ENCODE peak calls at places on chromosomes 16 and 17, in four cellular contexts. M, F, R and A are unnamed samples.

GRCh38 chr16:64096671-64097070 is 1025.2 kb downstream of the CDH11 start:
- DNase-seq in M (no peak), F (no peak), R (no peak), A (no peak)

GRCh38 chr17:55420067-55420775 is 1.4 kb downstream of the MMD start:
- DNase-seq in M (no peak), F (peak), R (peak), A (no peak)

GRCh38 chr17:68048996-68049395 is 13.5 kb downstream of the KPNA2 start:
- DNase-seq in M (no peak), F (peak), R (no peak), A (no peak)

GRCh38 chr16:19840524-19841110 is 44.0 kb downstream of the GPRC5B start:
- DNase-seq in M (no peak), F (no peak), R (no peak), A (no peak)

GRCh38 chr17:1998426-1998784 is 26.7 kb downstream of the RTN4RL1 start:
- DNase-seq in M (no peak), F (no peak), R (peak), A (no peak)

GRCh38 chr16:85480727-85481101 is 132.4 kb upstream of the GSE1 start:
- DNase-seq in M (no peak), F (peak), R (no peak), A (peak)

GRCh38 chr16:71855937-71856662 is 10.3 kb downstream of the ATXN1L start:
- DNase-seq in M (no peak), F (no peak), R (no peak), A (no peak)

GRCh38 chr16:84914273-84914672 is 94.5 kb downstream of the CRISPLD2 start:
- DNase-seq in M (no peak), F (no peak), R (no peak), A (no peak)

GRCh38 chr17:31582151-31582907 is 190.9 kb downstream of the RAB11FIP4 start:
- DNase-seq in M (peak), F (no peak), R (peak), A (peak)

GRCh38 chr16:30184430-30185140 is 1.2 kb downstream of the CORO1A start:
- DNase-seq in M (no peak), F (peak), R (peak), A (peak)
- H3K9ac ChIP-seq in M (no peak), F (peak), R (peak), A (peak)

GRCh38 chr16:324451-325334 is 27.8 kb downstream of the AXIN1 start:
- DNase-seq in M (no peak), F (no peak), R (peak), A (no peak)
- H3K9ac ChIP-seq in M (no peak), F (no peak), R (peak), A (no peak)

GRCh38 chr16:29984137-29984763 is 10.6 kb downstream of the TAOK2 start:
- DNase-seq in M (no peak), F (no peak), R (no peak), A (no peak)

GRCh38 chr16:29985271-29985811 is 10.1 kb downstream of the HIRIP3 start:
- DNase-seq in M (no peak), F (peak), R (no peak), A (no peak)

GRCh38 chr16:29983420-29984136 is 9.9 kb downstream of the TAOK2 start:
- DNase-seq in M (peak), F (no peak), R (no peak), A (no peak)

GRCh38 chr16:29984764-29985147 is 10.7 kb downstream of the HIRIP3 start:
- DNase-seq in M (no peak), F (no peak), R (no peak), A (no peak)

DNA sequence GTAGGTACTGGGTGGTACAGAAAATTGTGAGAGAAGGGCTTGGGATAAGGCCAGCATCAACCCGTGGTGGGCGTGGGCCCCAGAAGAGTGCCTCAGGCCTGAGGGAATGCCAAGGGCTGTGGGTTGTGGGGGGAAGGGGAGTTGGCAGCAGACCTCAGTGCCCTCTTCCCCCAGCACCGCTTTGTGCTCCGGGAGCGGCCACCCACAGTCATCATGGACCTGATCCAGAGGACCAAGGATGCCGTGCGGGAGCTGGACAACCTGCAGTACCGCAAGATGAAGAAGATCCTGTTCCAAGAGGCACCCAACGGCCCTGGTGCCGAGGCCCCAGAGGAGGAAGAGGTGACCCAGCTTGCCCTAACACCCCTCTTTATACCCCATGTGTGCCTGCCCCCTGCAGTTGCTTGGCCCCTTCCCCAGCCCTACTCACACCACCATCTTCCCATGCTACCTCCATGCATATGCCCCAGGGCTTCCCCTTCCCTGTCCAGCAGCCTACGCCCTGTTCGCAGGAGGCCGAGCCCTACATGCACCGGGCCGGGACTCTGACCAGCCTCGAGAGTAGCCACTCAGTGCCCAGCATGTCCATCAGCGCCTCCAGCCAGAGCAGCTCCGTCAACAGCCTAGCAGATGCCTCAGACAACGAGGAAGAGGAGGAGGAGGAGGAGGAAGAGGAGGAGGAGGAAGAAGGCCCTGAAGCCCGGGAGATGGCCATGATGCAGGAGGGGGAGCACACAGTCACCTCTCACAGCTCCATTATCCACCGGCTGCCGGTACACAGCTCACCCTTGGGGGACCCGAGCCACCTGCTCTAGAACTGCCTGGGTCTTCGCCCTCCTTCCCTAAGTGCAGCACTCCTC is 9.1 kb downstream of the TAOK2 start:
- DNase-seq in M (no peak), F (no peak), R (no peak), A (no peak)
- H3K9ac ChIP-seq in M (no peak), F (no peak), R (no peak), A (no peak)

DNA sequence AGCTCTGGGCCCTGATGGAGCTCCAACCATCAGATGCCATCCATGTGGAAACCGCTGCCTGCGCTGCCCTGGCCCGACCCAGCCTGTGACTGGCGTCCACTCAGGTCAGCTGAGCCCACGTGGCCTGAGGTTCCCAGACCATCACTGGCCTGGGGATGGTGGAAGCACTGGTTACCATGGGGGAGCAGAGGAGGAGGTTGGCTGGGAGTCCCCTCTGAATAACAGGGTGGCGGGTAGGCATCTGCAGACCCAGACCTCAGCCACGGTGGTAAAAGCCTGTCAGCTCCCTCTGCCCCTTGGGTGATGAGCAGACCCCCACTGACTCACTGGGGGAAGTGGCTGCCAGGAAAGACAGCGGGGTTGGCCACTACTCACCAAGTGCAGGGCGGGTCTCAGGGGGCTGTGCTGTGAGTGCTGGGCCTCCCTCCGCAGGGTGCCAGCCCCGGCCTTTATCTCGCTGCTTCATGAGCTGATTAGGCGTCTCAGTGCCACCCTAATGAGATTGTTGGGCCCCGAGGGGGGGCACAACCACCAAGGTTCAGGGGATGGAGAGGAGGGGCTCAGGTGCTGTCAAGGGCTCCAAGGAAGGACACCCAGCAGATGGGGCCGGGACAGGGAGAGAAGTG is at the start of gene PDE6G:
- DNase-seq in M (no peak), F (no peak), R (no peak), A (no peak)
- H3K9ac ChIP-seq in M (no peak), F (no peak), R (no peak), A (no peak)

GRCh38 chr16:12551530-12551929 is 252.2 kb downstream of the CPPED1 start:
- DNase-seq in M (no peak), F (no peak), R (no peak), A (no peak)
- H3K9ac ChIP-seq in M (no peak), F (no peak), R (no peak), A (no peak)

DNA sequence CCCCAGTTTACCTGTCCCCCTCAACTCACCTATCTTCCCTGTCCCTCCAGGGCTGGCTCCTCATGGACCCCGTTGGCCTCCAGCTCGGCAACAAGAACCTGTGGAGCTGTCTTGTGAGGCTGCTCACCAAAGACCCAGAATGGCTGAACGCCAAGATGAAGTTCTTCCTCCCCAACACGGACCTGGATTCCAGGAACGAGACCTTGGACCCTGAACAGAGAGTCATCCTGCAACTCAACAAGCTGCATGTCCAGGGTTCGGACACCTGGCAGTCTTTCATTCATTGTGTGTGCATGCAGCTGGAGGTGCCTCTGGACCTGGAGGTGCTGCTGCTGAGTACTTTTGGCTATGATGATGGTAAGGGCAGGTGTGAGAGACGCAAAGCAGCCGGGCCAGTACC is 31.3 kb downstream of the NLRC5 start:
- DNase-seq in M (no peak), F (no peak), R (no peak), A (no peak)
- H3K9ac ChIP-seq in M (no peak), F (no peak), R (no peak), A (no peak)

DNA sequence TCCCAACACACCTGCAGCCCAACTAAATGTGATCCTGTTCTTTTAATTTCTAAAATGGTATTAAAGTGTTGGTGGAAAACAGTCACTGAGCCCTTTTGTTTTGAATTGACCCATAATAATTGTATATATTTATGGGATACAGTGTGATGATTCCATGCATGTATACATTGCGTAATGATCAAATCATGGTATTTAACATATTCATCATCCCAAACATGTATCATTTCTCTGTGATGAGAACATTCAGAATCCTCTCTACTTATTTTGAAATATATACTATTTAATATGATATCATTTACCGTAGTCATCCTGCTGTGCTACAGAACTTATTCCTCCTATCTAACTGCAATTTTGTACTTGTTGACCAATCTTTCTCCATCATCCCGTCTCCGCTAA is 14.0 kb upstream of the MYH10 start:
- DNase-seq in M (no peak), F (no peak), R (no peak), A (no peak)
- H3K9ac ChIP-seq in M (no peak), F (no peak), R (no peak), A (no peak)

GRCh38 chr17:38509772-38510423 is 81.6 kb downstream of the ARHGAP23 start:
- DNase-seq in M (no peak), F (no peak), R (no peak), A (no peak)

GRCh38 chr17:38507436-38507835 is 79.2 kb downstream of the ARHGAP23 start:
- DNase-seq in M (no peak), F (no peak), R (no peak), A (no peak)

GRCh38 chr17:38509008-38509771 is 80.9 kb downstream of the ARHGAP23 start:
- DNase-seq in M (peak), F (peak), R (peak), A (no peak)

GRCh38 chr17:38507921-38508569 is 79.8 kb downstream of the ARHGAP23 start:
- DNase-seq in M (no peak), F (no peak), R (no peak), A (no peak)

DNA sequence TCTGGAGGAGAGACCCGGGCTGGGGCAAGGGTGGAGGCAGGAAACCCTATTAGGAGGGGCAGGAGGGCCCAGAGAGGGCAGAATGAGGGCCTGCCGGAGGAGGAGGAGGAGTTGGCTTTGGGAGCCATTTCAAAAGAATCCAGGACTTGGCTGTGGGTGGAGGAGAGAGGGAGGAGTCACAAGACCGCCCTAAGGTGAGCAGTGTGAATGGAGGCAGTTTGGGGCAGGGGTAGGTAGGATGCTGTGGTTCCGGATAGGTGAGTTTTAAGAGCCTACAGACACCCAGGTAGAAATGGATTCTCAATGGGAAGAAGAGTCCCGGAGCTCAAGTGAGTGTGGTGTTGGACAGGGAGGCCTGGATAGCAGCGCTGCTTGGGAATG is 80.3 kb downstream of the ARHGAP23 start:
- DNase-seq in M (no peak), F (no peak), R (no peak), A (no peak)
- H3K9ac ChIP-seq in M (no peak), F (no peak), R (no peak), A (no peak)